ENCODE peak calls at places on chromosomes 7 and 10, in ten cellular contexts. One of them, this sample, is unnamed.

GRCh38 chr10:116270691-116271592 is 2.1 kb downstream of the GFRA1 start:
- DNase-seq in activated naive CD4-positive, alpha-beta T cell: no peak
- DNase-seq in HEK293T: no peak
- DNase-seq in left cardiac atrium: peak; percentile 32
- DNase-seq in coronary artery: no peak
- DNase-seq in heart right ventricle: peak; percentile 46
- DNase-seq in suprapubic skin: no peak
- DNase-seq in NCI-H1436: no peak
- DNase-seq in NCI-H1092: no peak
- DNase-seq in AG08396: peak; percentile 22
- DNase-seq in this sample: no peak

GRCh38 chr10:42981358-42982236 is 95.3 kb upstream of the RET start:
- DNase-seq in NCI-H1092: no peak
- DNase-seq in suprapubic skin: peak; percentile 75
- DNase-seq in AG08396: no peak
- DNase-seq in activated naive CD4-positive, alpha-beta T cell: no peak
- DNase-seq in HEK293T: no peak
- DNase-seq in coronary artery: peak; percentile 64
- DNase-seq in heart right ventricle: no peak
- DNase-seq in NCI-H1436: no peak
- DNase-seq in left cardiac atrium: peak; percentile 14
- DNase-seq in this sample: no peak

GRCh38 chr10:35398355-35398754 is 62.0 kb downstream of the CCNY start:
- DNase-seq in left cardiac atrium: no peak
- DNase-seq in suprapubic skin: no peak
- DNase-seq in coronary artery: no peak
- DNase-seq in heart right ventricle: no peak
- DNase-seq in NCI-H1436: no peak
- DNase-seq in HEK293T: no peak
- DNase-seq in activated naive CD4-positive, alpha-beta T cell: no peak
- DNase-seq in NCI-H1092: no peak
- DNase-seq in AG08396: no peak
- DNase-seq in this sample: no peak

GRCh38 chr10:132459252-132460028 is 62.4 kb downstream of the PWWP2B start:
- DNase-seq in AG08396: no peak
- DNase-seq in heart right ventricle: peak; percentile 12
- DNase-seq in NCI-H1092: no peak
- DNase-seq in activated naive CD4-positive, alpha-beta T cell: no peak
- DNase-seq in NCI-H1436: no peak
- DNase-seq in HEK293T: no peak
- DNase-seq in left cardiac atrium: peak; percentile 20
- DNase-seq in coronary artery: no peak
- DNase-seq in suprapubic skin: peak; percentile 71
- DNase-seq in this sample: no peak

GRCh38 chr7:93442478-93443224 is 131.9 kb downstream of the CALCR start:
- DNase-seq in coronary artery: no peak
- DNase-seq in activated naive CD4-positive, alpha-beta T cell: no peak
- DNase-seq in AG08396: peak; percentile 39
- DNase-seq in HEK293T: peak; percentile 66
- DNase-seq in heart right ventricle: no peak
- DNase-seq in NCI-H1092: no peak
- DNase-seq in NCI-H1436: peak; percentile 65
- DNase-seq in suprapubic skin: no peak
- DNase-seq in left cardiac atrium: no peak
- DNase-seq in this sample: peak; percentile 33

GRCh38 chr7:149764481-149765398 is 8.6 kb downstream of the ZNF467 start:
- DNase-seq in NCI-H1092: no peak
- DNase-seq in activated naive CD4-positive, alpha-beta T cell: no peak
- DNase-seq in AG08396: no peak
- DNase-seq in HEK293T: no peak
- DNase-seq in NCI-H1436: no peak
- DNase-seq in left cardiac atrium: no peak
- DNase-seq in coronary artery: no peak
- DNase-seq in suprapubic skin: no peak
- DNase-seq in heart right ventricle: no peak
- DNase-seq in this sample: no peak

GRCh38 chr7:158531661-158532060 is 56.0 kb downstream of the PTPRN2 start:
- DNase-seq in coronary artery: no peak
- DNase-seq in HEK293T: no peak
- DNase-seq in suprapubic skin: no peak
- DNase-seq in heart right ventricle: no peak
- DNase-seq in AG08396: no peak
- DNase-seq in NCI-H1092: peak; percentile 47
- DNase-seq in activated naive CD4-positive, alpha-beta T cell: no peak
- DNase-seq in left cardiac atrium: no peak
- DNase-seq in NCI-H1436: no peak
- DNase-seq in this sample: no peak

GRCh38 chr7:114660007-114660406 is 245.4 kb downstream of the FOXP2 start:
- DNase-seq in NCI-H1092: peak; percentile 70
- DNase-seq in suprapubic skin: no peak
- DNase-seq in left cardiac atrium: no peak
- DNase-seq in activated naive CD4-positive, alpha-beta T cell: no peak
- DNase-seq in NCI-H1436: peak; percentile 76
- DNase-seq in heart right ventricle: no peak
- DNase-seq in coronary artery: no peak
- DNase-seq in AG08396: no peak
- DNase-seq in HEK293T: no peak
- DNase-seq in this sample: no peak

GRCh38 chr10:131906269-131906639 is 5.4 kb downstream of the PPP2R2D start:
- DNase-seq in left cardiac atrium: no peak
- DNase-seq in AG08396: no peak
- DNase-seq in coronary artery: no peak
- DNase-seq in HEK293T: no peak
- DNase-seq in NCI-H1092: no peak
- DNase-seq in suprapubic skin: no peak
- DNase-seq in NCI-H1436: no peak
- DNase-seq in activated naive CD4-positive, alpha-beta T cell: no peak
- DNase-seq in heart right ventricle: no peak
- DNase-seq in this sample: no peak